ENCODE peak calls at places on chromosome 9, in nine cellular contexts. One of them, this sample, is unnamed.

GRCh38 chr9:73081979-73082657 is 69.5 kb upstream of the ANXA1 start:
- DNase-seq in nephron progenitor cell: peak; percentile 17
- DNase-seq in GM20000: peak; percentile 25
- DNase-seq in activated CD8-positive, alpha-beta memory T cell treated with anti-CD3 and anti-CD28 coated beads, Interleukin-2, amount 10 ng/mL, durations not matched to agents 7 days and 5 days: no peak
- DNase-seq in GM12865: peak; percentile 35
- DNase-seq in stimulated activated CD8-positive, alpha-beta memory T cell treated with anti-CD3 and anti-CD28 coated beads, Interleukin-12 subunit alpha, Interleukin-12 subunit beta, amount 100 ng/mL, for 4 hours: no peak
- DNase-seq in hippocampal formation: peak; percentile 61
- DNase-seq in EH: peak; percentile 71
- DNase-seq in activated T-cell treated with anti-CD3 and anti-CD28 coated beads for 1 hour: no peak
- DNase-seq in this sample: no peak

GRCh38 chr9:135343733-135344522 is 135.7 kb upstream of the PPP1R26 start:
- DNase-seq in activated CD8-positive, alpha-beta memory T cell treated with anti-CD3 and anti-CD28 coated beads, Interleukin-2, amount 10 ng/mL, durations not matched to agents 7 days and 5 days: peak; percentile 58
- DNase-seq in nephron progenitor cell: peak; percentile 95
- DNase-seq in activated T-cell treated with anti-CD3 and anti-CD28 coated beads for 1 hour: peak; percentile 36
- DNase-seq in stimulated activated CD8-positive, alpha-beta memory T cell treated with anti-CD3 and anti-CD28 coated beads, Interleukin-12 subunit alpha, Interleukin-12 subunit beta, amount 100 ng/mL, for 4 hours: no peak
- DNase-seq in GM20000: peak; percentile 86
- DNase-seq in hippocampal formation: no peak
- DNase-seq in EH: no peak
- DNase-seq in GM12865: peak; percentile 37
- DNase-seq in this sample: peak; percentile 52

GRCh38 chr9:16484178-16484577 is 386.3 kb downstream of the BNC2 start:
- DNase-seq in stimulated activated CD8-positive, alpha-beta memory T cell treated with anti-CD3 and anti-CD28 coated beads, Interleukin-12 subunit alpha, Interleukin-12 subunit beta, amount 100 ng/mL, for 4 hours: no peak
- DNase-seq in hippocampal formation: no peak
- DNase-seq in activated T-cell treated with anti-CD3 and anti-CD28 coated beads for 1 hour: no peak
- DNase-seq in activated CD8-positive, alpha-beta memory T cell treated with anti-CD3 and anti-CD28 coated beads, Interleukin-2, amount 10 ng/mL, durations not matched to agents 7 days and 5 days: no peak
- DNase-seq in nephron progenitor cell: no peak
- DNase-seq in EH: peak; percentile 16
- DNase-seq in GM12865: no peak
- DNase-seq in GM20000: no peak
- DNase-seq in this sample: no peak

GRCh38 chr9:107299437-107299836 is 16.4 kb downstream of the RAD23B start:
- DNase-seq in activated CD8-positive, alpha-beta memory T cell treated with anti-CD3 and anti-CD28 coated beads, Interleukin-2, amount 10 ng/mL, durations not matched to agents 7 days and 5 days: no peak
- DNase-seq in stimulated activated CD8-positive, alpha-beta memory T cell treated with anti-CD3 and anti-CD28 coated beads, Interleukin-12 subunit alpha, Interleukin-12 subunit beta, amount 100 ng/mL, for 4 hours: no peak
- DNase-seq in nephron progenitor cell: no peak
- DNase-seq in GM12865: no peak
- DNase-seq in activated T-cell treated with anti-CD3 and anti-CD28 coated beads for 1 hour: no peak
- DNase-seq in hippocampal formation: no peak
- DNase-seq in GM20000: no peak
- DNase-seq in EH: peak; percentile 32
- DNase-seq in this sample: no peak

GRCh38 chr9:127898433-127899199 is 787 bp downstream of the ST6GALNAC6 start:
- DNase-seq in activated CD8-positive, alpha-beta memory T cell treated with anti-CD3 and anti-CD28 coated beads, Interleukin-2, amount 10 ng/mL, durations not matched to agents 7 days and 5 days: no peak
- DNase-seq in GM12865: no peak
- DNase-seq in EH: peak; percentile 94
- DNase-seq in activated T-cell treated with anti-CD3 and anti-CD28 coated beads for 1 hour: no peak
- DNase-seq in GM20000: no peak
- DNase-seq in nephron progenitor cell: peak; percentile 53
- DNase-seq in hippocampal formation: no peak
- DNase-seq in stimulated activated CD8-positive, alpha-beta memory T cell treated with anti-CD3 and anti-CD28 coated beads, Interleukin-12 subunit alpha, Interleukin-12 subunit beta, amount 100 ng/mL, for 4 hours: no peak
- DNase-seq in this sample: no peak

GRCh38 chr9:127777368-127777960 is 1.0 kb downstream of the SH2D3C start:
- DNase-seq in activated CD8-positive, alpha-beta memory T cell treated with anti-CD3 and anti-CD28 coated beads, Interleukin-2, amount 10 ng/mL, durations not matched to agents 7 days and 5 days: peak; percentile 56
- DNase-seq in GM12865: peak; percentile 44
- DNase-seq in EH: no peak
- DNase-seq in GM20000: no peak
- DNase-seq in stimulated activated CD8-positive, alpha-beta memory T cell treated with anti-CD3 and anti-CD28 coated beads, Interleukin-12 subunit alpha, Interleukin-12 subunit beta, amount 100 ng/mL, for 4 hours: no peak
- DNase-seq in nephron progenitor cell: no peak
- DNase-seq in activated T-cell treated with anti-CD3 and anti-CD28 coated beads for 1 hour: no peak
- DNase-seq in hippocampal formation: no peak
- DNase-seq in this sample: no peak

GRCh38 chr9:136567651-136568287 is 21.9 kb upstream of the NOTCH1 start:
- DNase-seq in GM12865: no peak
- DNase-seq in GM20000: peak; percentile 59
- DNase-seq in EH: peak; percentile 94
- DNase-seq in activated CD8-positive, alpha-beta memory T cell treated with anti-CD3 and anti-CD28 coated beads, Interleukin-2, amount 10 ng/mL, durations not matched to agents 7 days and 5 days: no peak
- DNase-seq in stimulated activated CD8-positive, alpha-beta memory T cell treated with anti-CD3 and anti-CD28 coated beads, Interleukin-12 subunit alpha, Interleukin-12 subunit beta, amount 100 ng/mL, for 4 hours: no peak
- DNase-seq in nephron progenitor cell: peak; percentile 43
- DNase-seq in activated T-cell treated with anti-CD3 and anti-CD28 coated beads for 1 hour: no peak
- DNase-seq in hippocampal formation: no peak
- DNase-seq in this sample: no peak

GRCh38 chr9:101369286-101369685 is 15.5 kb downstream of the BAAT start:
- DNase-seq in nephron progenitor cell: no peak
- DNase-seq in activated CD8-positive, alpha-beta memory T cell treated with anti-CD3 and anti-CD28 coated beads, Interleukin-2, amount 10 ng/mL, durations not matched to agents 7 days and 5 days: no peak
- DNase-seq in GM20000: no peak
- DNase-seq in GM12865: no peak
- DNase-seq in hippocampal formation: no peak
- DNase-seq in activated T-cell treated with anti-CD3 and anti-CD28 coated beads for 1 hour: no peak
- DNase-seq in stimulated activated CD8-positive, alpha-beta memory T cell treated with anti-CD3 and anti-CD28 coated beads, Interleukin-12 subunit alpha, Interleukin-12 subunit beta, amount 100 ng/mL, for 4 hours: no peak
- DNase-seq in EH: peak; percentile 41
- DNase-seq in this sample: no peak

GRCh38 chr9:13568446-13568845 is 289.0 kb upstream of the MPDZ start:
- DNase-seq in GM12865: no peak
- DNase-seq in nephron progenitor cell: no peak
- DNase-seq in activated CD8-positive, alpha-beta memory T cell treated with anti-CD3 and anti-CD28 coated beads, Interleukin-2, amount 10 ng/mL, durations not matched to agents 7 days and 5 days: no peak
- DNase-seq in EH: no peak
- DNase-seq in GM20000: no peak
- DNase-seq in stimulated activated CD8-positive, alpha-beta memory T cell treated with anti-CD3 and anti-CD28 coated beads, Interleukin-12 subunit alpha, Interleukin-12 subunit beta, amount 100 ng/mL, for 4 hours: no peak
- DNase-seq in hippocampal formation: peak; percentile 59
- DNase-seq in activated T-cell treated with anti-CD3 and anti-CD28 coated beads for 1 hour: no peak
- DNase-seq in this sample: no peak

GRCh38 chr9:37801959-37802711 is 1.5 kb downstream of the DCAF10 start:
- DNase-seq in stimulated activated CD8-positive, alpha-beta memory T cell treated with anti-CD3 and anti-CD28 coated beads, Interleukin-12 subunit alpha, Interleukin-12 subunit beta, amount 100 ng/mL, for 4 hours: no peak
- DNase-seq in GM12865: no peak
- DNase-seq in activated CD8-positive, alpha-beta memory T cell treated with anti-CD3 and anti-CD28 coated beads, Interleukin-2, amount 10 ng/mL, durations not matched to agents 7 days and 5 days: no peak
- DNase-seq in GM20000: no peak
- DNase-seq in EH: no peak
- DNase-seq in hippocampal formation: no peak
- DNase-seq in activated T-cell treated with anti-CD3 and anti-CD28 coated beads for 1 hour: no peak
- DNase-seq in nephron progenitor cell: no peak
- DNase-seq in this sample: no peak

GRCh38 chr9:124373851-124374250 is 41.4 kb downstream of the PSMB7 start:
- DNase-seq in activated CD8-positive, alpha-beta memory T cell treated with anti-CD3 and anti-CD28 coated beads, Interleukin-2, amount 10 ng/mL, durations not matched to agents 7 days and 5 days: no peak
- DNase-seq in stimulated activated CD8-positive, alpha-beta memory T cell treated with anti-CD3 and anti-CD28 coated beads, Interleukin-12 subunit alpha, Interleukin-12 subunit beta, amount 100 ng/mL, for 4 hours: no peak
- DNase-seq in activated T-cell treated with anti-CD3 and anti-CD28 coated beads for 1 hour: no peak
- DNase-seq in nephron progenitor cell: no peak
- DNase-seq in GM20000: no peak
- DNase-seq in hippocampal formation: no peak
- DNase-seq in GM12865: no peak
- DNase-seq in EH: no peak
- DNase-seq in this sample: no peak

GRCh38 chr9:78053627-78054026 is 22.0 kb upstream of the GNAQ start:
- DNase-seq in EH: no peak
- DNase-seq in activated CD8-positive, alpha-beta memory T cell treated with anti-CD3 and anti-CD28 coated beads, Interleukin-2, amount 10 ng/mL, durations not matched to agents 7 days and 5 days: peak; percentile 44
- DNase-seq in nephron progenitor cell: no peak
- DNase-seq in GM12865: no peak
- DNase-seq in activated T-cell treated with anti-CD3 and anti-CD28 coated beads for 1 hour: no peak
- DNase-seq in GM20000: no peak
- DNase-seq in stimulated activated CD8-positive, alpha-beta memory T cell treated with anti-CD3 and anti-CD28 coated beads, Interleukin-12 subunit alpha, Interleukin-12 subunit beta, amount 100 ng/mL, for 4 hours: no peak
- DNase-seq in hippocampal formation: no peak
- DNase-seq in this sample: no peak

GRCh38 chr9:110997847-110998246 is 40.4 kb downstream of the LPAR1 start:
- DNase-seq in hippocampal formation: no peak
- DNase-seq in nephron progenitor cell: no peak
- DNase-seq in activated T-cell treated with anti-CD3 and anti-CD28 coated beads for 1 hour: no peak
- DNase-seq in GM12865: no peak
- DNase-seq in EH: peak; percentile 54
- DNase-seq in activated CD8-positive, alpha-beta memory T cell treated with anti-CD3 and anti-CD28 coated beads, Interleukin-2, amount 10 ng/mL, durations not matched to agents 7 days and 5 days: no peak
- DNase-seq in GM20000: no peak
- DNase-seq in stimulated activated CD8-positive, alpha-beta memory T cell treated with anti-CD3 and anti-CD28 coated beads, Interleukin-12 subunit alpha, Interleukin-12 subunit beta, amount 100 ng/mL, for 4 hours: no peak
- DNase-seq in this sample: no peak

GRCh38 chr9:27535701-27536118 is 6.1 kb upstream of the MOB3B start:
- DNase-seq in stimulated activated CD8-positive, alpha-beta memory T cell treated with anti-CD3 and anti-CD28 coated beads, Interleukin-12 subunit alpha, Interleukin-12 subunit beta, amount 100 ng/mL, for 4 hours: no peak
- DNase-seq in nephron progenitor cell: no peak
- DNase-seq in EH: no peak
- DNase-seq in GM20000: no peak
- DNase-seq in hippocampal formation: peak; percentile 77
- DNase-seq in activated T-cell treated with anti-CD3 and anti-CD28 coated beads for 1 hour: no peak
- DNase-seq in activated CD8-positive, alpha-beta memory T cell treated with anti-CD3 and anti-CD28 coated beads, Interleukin-2, amount 10 ng/mL, durations not matched to agents 7 days and 5 days: no peak
- DNase-seq in GM12865: peak; percentile 63
- DNase-seq in this sample: no peak

GRCh38 chr9:31290731-31291130 is 1093.7 kb upstream of the ACO1 start:
- DNase-seq in activated CD8-positive, alpha-beta memory T cell treated with anti-CD3 and anti-CD28 coated beads, Interleukin-2, amount 10 ng/mL, durations not matched to agents 7 days and 5 days: no peak
- DNase-seq in stimulated activated CD8-positive, alpha-beta memory T cell treated with anti-CD3 and anti-CD28 coated beads, Interleukin-12 subunit alpha, Interleukin-12 subunit beta, amount 100 ng/mL, for 4 hours: no peak
- DNase-seq in GM20000: no peak
- DNase-seq in EH: no peak
- DNase-seq in hippocampal formation: no peak
- DNase-seq in nephron progenitor cell: no peak
- DNase-seq in GM12865: no peak
- DNase-seq in activated T-cell treated with anti-CD3 and anti-CD28 coated beads for 1 hour: no peak
- DNase-seq in this sample: no peak

GRCh38 chr9:5354184-5354583 is 14.5 kb upstream of the RLN1 start:
- DNase-seq in activated T-cell treated with anti-CD3 and anti-CD28 coated beads for 1 hour: no peak
- DNase-seq in stimulated activated CD8-positive, alpha-beta memory T cell treated with anti-CD3 and anti-CD28 coated beads, Interleukin-12 subunit alpha, Interleukin-12 subunit beta, amount 100 ng/mL, for 4 hours: no peak
- DNase-seq in nephron progenitor cell: no peak
- DNase-seq in hippocampal formation: no peak
- DNase-seq in GM20000: no peak
- DNase-seq in EH: no peak
- DNase-seq in GM12865: no peak
- DNase-seq in activated CD8-positive, alpha-beta memory T cell treated with anti-CD3 and anti-CD28 coated beads, Interleukin-2, amount 10 ng/mL, durations not matched to agents 7 days and 5 days: no peak
- DNase-seq in this sample: no peak

GRCh38 chr9:27771803-27772545 is 198.7 kb upstream of the C9orf72 start:
- DNase-seq in GM12865: no peak
- DNase-seq in nephron progenitor cell: no peak
- DNase-seq in activated T-cell treated with anti-CD3 and anti-CD28 coated beads for 1 hour: no peak
- DNase-seq in hippocampal formation: no peak
- DNase-seq in stimulated activated CD8-positive, alpha-beta memory T cell treated with anti-CD3 and anti-CD28 coated beads, Interleukin-12 subunit alpha, Interleukin-12 subunit beta, amount 100 ng/mL, for 4 hours: no peak
- DNase-seq in EH: no peak
- DNase-seq in GM20000: no peak
- DNase-seq in activated CD8-positive, alpha-beta memory T cell treated with anti-CD3 and anti-CD28 coated beads, Interleukin-2, amount 10 ng/mL, durations not matched to agents 7 days and 5 days: no peak
- DNase-seq in this sample: no peak

GRCh38 chr9:99115947-99116543 is 11.1 kb downstream of the TGFBR1 start:
- DNase-seq in nephron progenitor cell: no peak
- DNase-seq in activated CD8-positive, alpha-beta memory T cell treated with anti-CD3 and anti-CD28 coated beads, Interleukin-2, amount 10 ng/mL, durations not matched to agents 7 days and 5 days: no peak
- DNase-seq in EH: no peak
- DNase-seq in stimulated activated CD8-positive, alpha-beta memory T cell treated with anti-CD3 and anti-CD28 coated beads, Interleukin-12 subunit alpha, Interleukin-12 subunit beta, amount 100 ng/mL, for 4 hours: no peak
- DNase-seq in hippocampal formation: no peak
- DNase-seq in GM12865: no peak
- DNase-seq in activated T-cell treated with anti-CD3 and anti-CD28 coated beads for 1 hour: no peak
- DNase-seq in GM20000: no peak
- DNase-seq in this sample: no peak

GRCh38 chr9:136091582-136092352 is 3.3 kb downstream of the NACC2 start:
- DNase-seq in stimulated activated CD8-positive, alpha-beta memory T cell treated with anti-CD3 and anti-CD28 coated beads, Interleukin-12 subunit alpha, Interleukin-12 subunit beta, amount 100 ng/mL, for 4 hours: no peak
- DNase-seq in EH: peak; percentile 26
- DNase-seq in nephron progenitor cell: no peak
- DNase-seq in GM20000: no peak
- DNase-seq in activated CD8-positive, alpha-beta memory T cell treated with anti-CD3 and anti-CD28 coated beads, Interleukin-2, amount 10 ng/mL, durations not matched to agents 7 days and 5 days: no peak
- DNase-seq in hippocampal formation: no peak
- DNase-seq in activated T-cell treated with anti-CD3 and anti-CD28 coated beads for 1 hour: no peak
- DNase-seq in GM12865: no peak
- DNase-seq in this sample: no peak

GRCh38 chr9:136363606-136364368 is at the start of gene DNLZ:
- DNase-seq in hippocampal formation: peak; percentile 62
- DNase-seq in GM20000: peak; percentile 99
- DNase-seq in stimulated activated CD8-positive, alpha-beta memory T cell treated with anti-CD3 and anti-CD28 coated beads, Interleukin-12 subunit alpha, Interleukin-12 subunit beta, amount 100 ng/mL, for 4 hours: peak; percentile 80
- DNase-seq in nephron progenitor cell: peak; percentile 90
- DNase-seq in GM12865: peak; percentile 93
- DNase-seq in EH: peak; percentile 83
- DNase-seq in activated CD8-positive, alpha-beta memory T cell treated with anti-CD3 and anti-CD28 coated beads, Interleukin-2, amount 10 ng/mL, durations not matched to agents 7 days and 5 days: peak; percentile 89
- DNase-seq in activated T-cell treated with anti-CD3 and anti-CD28 coated beads for 1 hour: peak; percentile 82
- DNase-seq in this sample: peak; percentile 85

GRCh38 chr9:36798350-36799065 is 225.8 kb downstream of the MELK start:
- DNase-seq in activated CD8-positive, alpha-beta memory T cell treated with anti-CD3 and anti-CD28 coated beads, Interleukin-2, amount 10 ng/mL, durations not matched to agents 7 days and 5 days: no peak
- DNase-seq in EH: no peak
- DNase-seq in nephron progenitor cell: peak; percentile 31
- DNase-seq in hippocampal formation: peak; percentile 40
- DNase-seq in GM20000: no peak
- DNase-seq in GM12865: peak; percentile 62
- DNase-seq in activated T-cell treated with anti-CD3 and anti-CD28 coated beads for 1 hour: no peak
- DNase-seq in stimulated activated CD8-positive, alpha-beta memory T cell treated with anti-CD3 and anti-CD28 coated beads, Interleukin-12 subunit alpha, Interleukin-12 subunit beta, amount 100 ng/mL, for 4 hours: no peak
- DNase-seq in this sample: no peak

GRCh38 chr9:121612511-121612998 is 38.9 kb upstream of the DAB2IP start:
- DNase-seq in activated T-cell treated with anti-CD3 and anti-CD28 coated beads for 1 hour: no peak
- DNase-seq in hippocampal formation: no peak
- DNase-seq in EH: no peak
- DNase-seq in activated CD8-positive, alpha-beta memory T cell treated with anti-CD3 and anti-CD28 coated beads, Interleukin-2, amount 10 ng/mL, durations not matched to agents 7 days and 5 days: no peak
- DNase-seq in GM20000: no peak
- DNase-seq in stimulated activated CD8-positive, alpha-beta memory T cell treated with anti-CD3 and anti-CD28 coated beads, Interleukin-12 subunit alpha, Interleukin-12 subunit beta, amount 100 ng/mL, for 4 hours: no peak
- DNase-seq in nephron progenitor cell: no peak
- DNase-seq in GM12865: no peak
- DNase-seq in this sample: no peak

GRCh38 chr9:137672907-137673791 is 54.3 kb downstream of the EHMT1 start:
- DNase-seq in stimulated activated CD8-positive, alpha-beta memory T cell treated with anti-CD3 and anti-CD28 coated beads, Interleukin-12 subunit alpha, Interleukin-12 subunit beta, amount 100 ng/mL, for 4 hours: no peak
- DNase-seq in EH: peak; percentile 72
- DNase-seq in GM20000: peak; percentile 86
- DNase-seq in GM12865: peak; percentile 84
- DNase-seq in activated CD8-positive, alpha-beta memory T cell treated with anti-CD3 and anti-CD28 coated beads, Interleukin-2, amount 10 ng/mL, durations not matched to agents 7 days and 5 days: peak; percentile 57
- DNase-seq in hippocampal formation: peak; percentile 76
- DNase-seq in nephron progenitor cell: no peak
- DNase-seq in activated T-cell treated with anti-CD3 and anti-CD28 coated beads for 1 hour: peak; percentile 10
- DNase-seq in this sample: peak; percentile 9

GRCh38 chr9:34170252-34170915 is 8.5 kb upstream of the UBAP1 start:
- DNase-seq in activated CD8-positive, alpha-beta memory T cell treated with anti-CD3 and anti-CD28 coated beads, Interleukin-2, amount 10 ng/mL, durations not matched to agents 7 days and 5 days: no peak
- DNase-seq in activated T-cell treated with anti-CD3 and anti-CD28 coated beads for 1 hour: no peak
- DNase-seq in EH: no peak
- DNase-seq in GM20000: no peak
- DNase-seq in GM12865: no peak
- DNase-seq in hippocampal formation: no peak
- DNase-seq in stimulated activated CD8-positive, alpha-beta memory T cell treated with anti-CD3 and anti-CD28 coated beads, Interleukin-12 subunit alpha, Interleukin-12 subunit beta, amount 100 ng/mL, for 4 hours: no peak
- DNase-seq in nephron progenitor cell: no peak
- DNase-seq in this sample: no peak